ENCODE peak calls at places on chromosomes 2 and 18, in nine cellular contexts. D is Calu3; J is right cardiac atrium; R is fibroblast of the conjunctiva; Y is GM04504; C is choroid plexus epithelial cell; W is pons; N is activated CD8-positive, alpha-beta memory T cell treated with anti-CD3 and anti-CD28 coated beads, Interleukin-2, amount 50 U/mL, for 48 hours; Z is Panc1. S is an unnamed sample.

GRCh38 chr2:228522276-228522675 is 340.8 kb upstream of the SPHKAP start:
- DNase-seq in C (no peak), R (no peak), N (no peak), D (no peak), J (no peak), Y (peak; percentile 37), Z (no peak), W (no peak), S (no peak)

GRCh38 chr2:192570786-192571185 is 376.1 kb upstream of the TMEFF2 start:
- DNase-seq in R (no peak), W (no peak), Z (no peak), N (no peak), J (no peak), C (no peak), Y (no peak), D (no peak), S (no peak)

GRCh38 chr18:63113899-63114565 is 205.5 kb downstream of the BCL2 start:
- DNase-seq in C (no peak), N (no peak), R (no peak), D (no peak), W (no peak), Y (no peak), J (no peak), Z (no peak), S (no peak)

GRCh38 chr2:128272586-128273468 is 45.8 kb downstream of the HS6ST1 start:
- DNase-seq in C (no peak), D (no peak), R (no peak), Y (no peak), W (no peak), N (no peak), J (peak; percentile 10), Z (no peak), S (no peak)

GRCh38 chr2:158207354-158207753 is 105.7 kb downstream of the UPP2 start:
- DNase-seq in N (no peak), Y (no peak), Z (no peak), W (no peak), R (no peak), C (no peak), D (no peak), J (no peak), S (no peak)

GRCh38 chr2:17827306-17827705 is 11.0 kb downstream of the MSGN1 start:
- DNase-seq in C (no peak), W (no peak), Y (no peak), R (no peak), J (no peak), N (no peak), Z (no peak), D (no peak), S (no peak)

GRCh38 chr2:162277344-162277743 is 34.1 kb upstream of the FAP start:
- DNase-seq in Y (no peak), W (no peak), J (no peak), Z (no peak), C (no peak), N (no peak), R (no peak), D (no peak), S (no peak)

GRCh38 chr2:152511981-152512380 is 177.0 kb downstream of the FMNL2 start:
- DNase-seq in Y (no peak), W (no peak), Z (no peak), R (no peak), D (no peak), C (no peak), N (no peak), J (no peak), S (no peak)

GRCh38 chr2:241190291-241190981 is 2.0 kb downstream of the ANO7 start:
- DNase-seq in R (no peak), N (no peak), D (no peak), J (no peak), C (no peak), W (no peak), Z (no peak), Y (no peak), S (no peak)

GRCh38 chr2:16209799-16210198 is 269.4 kb downstream of the MYCN start:
- DNase-seq in Z (no peak), C (no peak), D (no peak), N (no peak), W (no peak), J (no peak), Y (no peak), R (no peak), S (no peak)

GRCh38 chr2:182915369-182916326 is 49.2 kb upstream of the FRZB start:
- DNase-seq in N (no peak), D (no peak), Y (peak; percentile 60), C (peak; percentile 94), R (peak; percentile 59), Z (no peak), W (peak; percentile 6), J (no peak), S (no peak)

GRCh38 chr2:135829420-135829983 is 7.5 kb downstream of the LCT start:
- DNase-seq in Y (no peak), R (no peak), J (no peak), D (no peak), C (no peak), Z (no peak), W (no peak), N (no peak), S (no peak)

GRCh38 chr2:43051316-43051715 is 175.1 kb downstream of the ZFP36L2 start:
- DNase-seq in Y (no peak), W (no peak), C (peak; percentile 61), Z (no peak), R (no peak), D (peak; percentile 62), J (no peak), N (no peak), S (no peak)

GRCh38 chr2:86396304-86396785 is 44.8 kb upstream of the KDM3A start:
- DNase-seq in W (peak; percentile 80), N (no peak), C (peak; percentile 63), D (peak; percentile 58), J (no peak), Z (peak; percentile 41), R (no peak), Y (no peak), S (peak; percentile 32)

GRCh38 chr2:96135171-96135570 is 3.1 kb downstream of the ASTL start:
- DNase-seq in R (no peak), N (no peak), W (no peak), J (no peak), Y (no peak), Z (no peak), D (no peak), C (no peak), S (no peak)

GRCh38 chr2:163909411-163910080 is 173.7 kb upstream of the FIGN start:
- DNase-seq in C (no peak), N (no peak), R (no peak), J (no peak), D (no peak), Y (no peak), Z (no peak), W (no peak), S (no peak)

GRCh38 chr18:49432602-49433001 is 27.8 kb downstream of the DYM start:
- DNase-seq in C (no peak), Y (no peak), W (no peak), Z (no peak), D (no peak), N (no peak), J (no peak), R (no peak), S (no peak)

GRCh38 chr2:168247341-168248305 is at the start of gene STK39:
- DNase-seq in R (peak; percentile 38), C (peak; percentile 79), J (peak; percentile 81), Y (peak; percentile 47), D (peak; percentile 88), W (peak; percentile 51), N (peak; percentile 85), Z (no peak), S (no peak)

GRCh38 chr2:71724793-71725192 is 271.4 kb downstream of the DYSF start:
- DNase-seq in N (no peak), D (no peak), C (no peak), J (no peak), W (no peak), Z (no peak), Y (no peak), R (no peak), S (no peak)

GRCh38 chr2:128986026-128986720 is 667.5 kb upstream of the HS6ST1 start:
- DNase-seq in Z (no peak), R (no peak), W (peak; percentile 16), C (no peak), D (no peak), N (no peak), Y (no peak), J (no peak), S (no peak)

GRCh38 chr2:237600205-237600846 is 9.8 kb upstream of the RAB17 start:
- DNase-seq in Y (peak; percentile 54), R (peak; percentile 41), W (peak; percentile 16), J (peak; percentile 59), N (no peak), D (no peak), C (peak; percentile 70), Z (no peak), S (no peak)

GRCh38 chr2:197309369-197310231 is 980 bp downstream of the ANKRD44 start:
- DNase-seq in W (no peak), Z (no peak), J (peak; percentile 37), Y (no peak), C (no peak), R (no peak), N (peak; percentile 79), D (no peak), S (no peak)

GRCh38 chr2:127740665-127741287 is 39.5 kb downstream of the SFT2D3 start:
- DNase-seq in Z (no peak), W (no peak), Y (no peak), D (no peak), R (no peak), N (no peak), J (no peak), C (no peak), S (no peak)

GRCh38 chr18:43049021-43049420 is 66.5 kb downstream of the RIT2 start:
- DNase-seq in W (peak; percentile 74), Y (no peak), C (peak; percentile 88), R (peak; percentile 40), Z (no peak), N (no peak), D (no peak), J (no peak), S (peak; percentile 18)

GRCh38 chr2:191638079-191638801 is 39.7 kb upstream of the NABP1 start:
- DNase-seq in J (no peak), D (no peak), N (no peak), Z (peak; percentile 73), R (no peak), Y (no peak), W (no peak), C (no peak), S (peak; percentile 81)

GRCh38 chr2:10722252-10722825 is 909 bp downstream of the ATP6V1C2 start:
- DNase-seq in W (no peak), Y (no peak), Z (no peak), R (no peak), J (no peak), D (no peak), C (no peak), N (no peak), S (no peak)

GRCh38 chr2:179562330-179562885 is 297.8 kb upstream of the SESTD1 start:
- DNase-seq in C (peak; percentile 14), N (no peak), Z (no peak), W (no peak), R (no peak), J (no peak), Y (no peak), D (no peak), S (no peak)

GRCh38 chr2:77028032-77028600 is 494.1 kb downstream of the LRRTM4 start:
- DNase-seq in C (no peak), R (no peak), N (no peak), Z (no peak), Y (no peak), W (no peak), J (no peak), D (no peak), S (no peak)

GRCh38 chr18:58993260-58993659 is 128.6 kb downstream of the ZNF532 start:
- DNase-seq in D (no peak), J (no peak), Z (no peak), C (peak; percentile 80), Y (peak; percentile 85), N (no peak), R (peak; percentile 59), W (peak; percentile 41), S (peak; percentile 70)

GRCh38 chr2:120104002-120104467 is 91.2 kb downstream of the EPB41L5 start:
- DNase-seq in Y (peak; percentile 38), C (peak; percentile 84), R (peak; percentile 38), J (no peak), N (no peak), Z (no peak), D (no peak), W (no peak), S (no peak)

GRCh38 chr2:30465171-30465545 is 18.1 kb downstream of the LCLAT1 start:
- DNase-seq in N (no peak), R (no peak), C (no peak), J (no peak), W (no peak), D (no peak), Z (no peak), Y (no peak), S (no peak)